ENCODE peak calls at places on chromosomes 11 and 22, in six cellular contexts. S is nephron progenitor cell, Y is HFFc6, E is endothelial cell, V is choroid plexus epithelial cell, U is mesothelial cell of epicardium. O is an unnamed sample.

GRCh38 chr11:15935370-15935769 is 421.0 kb downstream of the SOX6 start:
- DNase-seq in S (no peak), Y (no peak), E (no peak), V (no peak), U (no peak), O (no peak)

GRCh38 chr11:82494988-82495432 is 238.7 kb downstream of the FAM181B start:
- DNase-seq in S (peak), Y (no peak), E (no peak), V (no peak), U (no peak), O (peak)

GRCh38 chr22:26556904-26557303 is 33.0 kb downstream of the TPST2 start:
- DNase-seq in S (no peak), Y (no peak), E (no peak), V (no peak), U (no peak), O (no peak)

GRCh38 chr11:64888761-64889511 is 10.5 kb upstream of the EHD1 start:
- DNase-seq in S (no peak), Y (no peak), E (no peak), V (no peak), U (no peak), O (no peak)

GRCh38 chr11:17343907-17344306 is 7.7 kb upstream of the NCR3LG1 start:
- DNase-seq in S (no peak), Y (peak), E (no peak), V (peak), U (no peak), O (peak)

GRCh38 chr11:89220684-89221339 is 43.1 kb downstream of the TYR start:
- DNase-seq in S (no peak), Y (no peak), E (no peak), V (no peak), U (no peak), O (no peak)

GRCh38 chr11:8813658-8814057 is 97.3 kb upstream of the AKIP1 start:
- DNase-seq in S (peak), Y (peak), E (peak), V (peak), U (peak), O (peak)

GRCh38 chr11:91869751-91870150 is 354.9 kb upstream of the FAT3 start:
- DNase-seq in S (no peak), Y (no peak), E (no peak), V (no peak), U (no peak), O (no peak)

GRCh38 chr11:114157476-114158050 is 98.1 kb downstream of the ZBTB16 start:
- DNase-seq in S (no peak), Y (no peak), E (no peak), V (no peak), U (no peak), O (no peak)

GRCh38 chr11:12531020-12531419 is 143.2 kb upstream of the TEAD1 start:
- DNase-seq in S (no peak), Y (no peak), E (no peak), V (no peak), U (no peak), O (no peak)

GRCh38 chr11:2730323-2731284 is 30.8 kb upstream of the KCNQ1OT1 start:
- DNase-seq in S (no peak), Y (no peak), E (no peak), V (no peak), U (no peak), O (no peak)

GRCh38 chr22:47092896-47093311 is 330.5 kb downstream of the TBC1D22A start:
- DNase-seq in S (no peak), Y (peak), E (no peak), V (peak), U (no peak), O (no peak)

GRCh38 chr11:9677951-9678350 is 14.1 kb downstream of the SWAP70 start:
- DNase-seq in S (no peak), Y (no peak), E (no peak), V (no peak), U (no peak), O (no peak)

GRCh38 chr11:3111919-3112690 is 53.0 kb downstream of the OSBPL5 start:
- DNase-seq in S (no peak), Y (no peak), E (no peak), V (peak), U (no peak), O (no peak)

GRCh38 chr22:37186228-37186996 is 1.6 kb downstream of the C1QTNF6 start:
- DNase-seq in S (no peak), Y (peak), E (peak), V (peak), U (no peak), O (peak)

GRCh38 chr22:44914026-44914721 is 95.6 kb downstream of the PHF21B start:
- DNase-seq in S (no peak), Y (no peak), E (no peak), V (no peak), U (no peak), O (no peak)

GRCh38 chr22:34986461-34986977 is 79.4 kb upstream of the ISX start:
- DNase-seq in S (no peak), Y (no peak), E (no peak), V (no peak), U (no peak), O (no peak)

GRCh38 chr11:11500744-11501487 is 120.9 kb downstream of the GALNT18 start:
- DNase-seq in S (no peak), Y (no peak), E (no peak), V (no peak), U (no peak), O (no peak)

GRCh38 chr11:64865286-64866172 is 12.9 kb downstream of the EHD1 start:
- DNase-seq in S (no peak), Y (peak), E (no peak), V (peak), U (no peak), O (no peak)

GRCh38 chr11:17668166-17668565 is 51.2 kb upstream of the MYOD1 start:
- DNase-seq in S (no peak), Y (no peak), E (no peak), V (no peak), U (no peak), O (no peak)

GRCh38 chr11:17524221-17524620 is 20.0 kb downstream of the USH1C start:
- DNase-seq in S (no peak), Y (no peak), E (no peak), V (no peak), U (no peak), O (no peak)

GRCh38 chr11:13311570-13311969 is 34.0 kb downstream of the BMAL1 start:
- DNase-seq in S (no peak), Y (no peak), E (no peak), V (no peak), U (no peak), O (no peak)

GRCh38 chr11:125365196-125365931 is 130.7 kb downstream of the FEZ1 start:
- DNase-seq in S (no peak), Y (no peak), E (no peak), V (no peak), U (no peak), O (no peak)

GRCh38 chr11:8532475-8532874 is 61.6 kb downstream of the STK33 start:
- DNase-seq in S (no peak), Y (no peak), E (no peak), V (no peak), U (no peak), O (peak)

GRCh38 chr11:18457435-18457834 is 1.8 kb downstream of the LDHAL6A start:
- DNase-seq in S (no peak), Y (peak), E (no peak), V (peak), U (no peak), O (no peak)

DNA sequence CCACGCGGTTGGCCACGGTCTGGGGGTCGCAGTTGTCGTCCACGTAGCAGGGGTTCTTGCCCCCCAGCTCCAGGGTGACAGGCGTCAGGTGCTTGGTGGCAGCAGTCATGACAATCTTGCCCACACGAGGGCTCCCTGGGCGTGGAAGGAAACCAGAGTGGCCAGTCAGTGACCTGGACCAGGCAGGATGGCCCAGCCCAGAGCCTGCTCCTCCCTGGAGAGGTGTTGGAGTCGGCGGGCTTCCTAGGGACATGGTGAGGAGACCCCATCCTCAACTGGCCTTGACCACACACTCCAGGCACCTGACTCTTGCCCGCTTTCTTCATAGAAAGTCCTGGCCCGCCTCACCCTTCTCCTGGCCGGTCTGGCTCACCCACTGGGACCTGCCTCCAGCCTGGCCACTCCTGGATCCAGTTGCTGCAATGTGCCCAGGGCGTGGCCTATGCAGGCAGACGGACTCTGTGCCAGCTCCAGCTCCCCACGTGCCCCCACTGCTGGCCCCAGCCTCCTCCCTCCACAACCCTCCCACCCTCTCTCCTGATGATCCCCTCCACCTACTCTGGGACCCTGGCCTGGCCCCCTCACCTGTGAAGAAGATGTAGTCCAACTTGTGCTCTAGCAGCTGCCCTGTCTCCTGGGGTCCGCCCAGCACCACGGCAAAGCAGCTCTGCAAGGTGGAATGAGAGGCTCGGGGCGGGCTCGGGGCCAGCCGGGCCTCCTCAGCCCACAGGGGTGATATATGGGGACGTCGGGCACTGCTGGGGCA is 8.7 kb downstream of the ALDH3B2 start:
- DNase-seq in S (no peak), Y (no peak), E (no peak), V (no peak), U (no peak), O (peak)
- TF ChIP-seq CTCF in S (no peak), Y (peak), E (no peak), V (no peak), U (no peak), O (no peak)

GRCh38 chr11:68300076-68300830 is 12.1 kb upstream of the LRP5 start:
- DNase-seq in S (no peak), Y (no peak), E (no peak), V (no peak), U (no peak), O (no peak)
- TF ChIP-seq CTCF in S (no peak), Y (peak), E (no peak), V (no peak), U (no peak), O (no peak)

DNA sequence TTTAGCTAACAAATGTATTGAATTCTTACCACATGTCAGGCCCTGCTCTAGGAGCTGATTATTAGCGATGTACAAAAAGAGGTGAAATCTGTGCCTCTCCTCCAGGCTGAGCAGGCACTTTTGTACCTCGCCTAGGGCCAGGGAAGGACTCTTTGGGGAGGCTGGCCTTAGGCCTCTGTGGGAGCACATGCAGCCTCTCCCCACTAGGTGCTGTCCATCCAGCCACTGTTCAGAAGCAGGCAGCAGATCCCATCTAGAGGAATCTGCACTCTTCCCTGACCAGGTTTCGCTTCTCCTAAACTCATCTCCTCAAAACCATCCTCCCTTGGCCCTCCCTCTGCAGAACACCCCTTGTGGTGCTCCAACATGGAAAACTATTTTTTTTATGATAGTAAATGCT is 51.9 kb upstream of the WT1 start:
- DNase-seq in S (no peak), Y (no peak), E (peak), V (peak), U (no peak), O (no peak)
- TF ChIP-seq CTCF in S (no peak), Y (peak), E (peak), V (peak), U (no peak), O (no peak)

GRCh38 chr11:131914299-131914902 is 544.0 kb downstream of the NTM start:
- DNase-seq in S (no peak), Y (no peak), E (no peak), V (peak), U (no peak), O (peak)
- TF ChIP-seq CTCF in S (no peak), Y (peak), E (peak), V (peak), U (peak), O (no peak)

DNA sequence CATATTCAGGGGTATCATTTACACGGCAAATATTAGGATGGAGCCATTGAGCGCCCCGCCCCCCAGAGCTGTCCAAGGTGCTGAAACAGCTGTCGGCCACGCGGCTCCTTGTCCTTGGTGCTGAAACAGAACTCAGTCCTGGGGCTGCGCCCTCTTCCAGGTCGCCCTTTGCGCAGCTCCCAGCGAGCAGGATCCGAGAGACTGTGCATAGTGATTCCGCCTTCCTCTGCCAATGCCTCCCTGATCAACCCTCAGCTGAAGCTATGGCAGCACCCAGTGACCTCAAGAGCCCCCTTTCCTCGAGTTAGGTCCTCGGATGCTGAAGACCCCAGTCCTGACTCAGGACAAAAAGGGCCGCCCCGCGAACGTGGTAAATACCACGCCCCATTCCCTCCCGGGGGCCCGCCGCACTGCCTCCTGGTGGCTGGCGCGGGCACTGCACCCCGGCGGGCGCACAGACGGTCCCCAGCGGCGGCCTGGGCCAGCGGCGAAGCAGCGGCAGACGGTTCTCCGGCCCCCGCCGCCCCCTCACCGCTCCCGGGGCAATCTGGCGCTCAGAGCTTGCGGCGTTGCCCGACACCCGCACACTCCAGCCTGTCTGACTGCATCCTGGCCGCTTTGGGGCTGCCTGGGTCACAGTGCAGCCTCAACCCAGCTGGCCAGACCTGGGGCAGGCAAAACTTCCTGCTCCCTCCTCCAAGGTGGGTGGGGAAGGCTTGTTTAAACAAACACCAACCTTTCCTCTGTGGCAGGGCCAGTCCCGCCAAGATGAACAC is 13.4 kb downstream of the SYT7 start:
- DNase-seq in S (peak), Y (peak), E (peak), V (peak), U (peak), O (peak)
- TF ChIP-seq CTCF in S (peak), Y (peak), E (peak), V (peak), U (peak), O (no peak)

GRCh38 chr22:17792289-17792688 is 18.0 kb upstream of the BID start:
- DNase-seq in S (no peak), Y (no peak), E (no peak), V (no peak), U (no peak), O (peak)
- TF ChIP-seq CTCF in S (no peak), Y (no peak), E (no peak), V (no peak), U (no peak), O (no peak)

O was measured in GM13976.